ENCODE peak calls at places on chromosomes 7 and 10, in five cellular contexts. E, R, K, A and P are unnamed samples.

GRCh38 chr10:13891542-13892431 is 305.0 kb downstream of the PRPF18 start:
- DNase-seq in E (no peak), R (no peak), K (no peak), A (peak), P (no peak)

GRCh38 chr10:77251297-77252013 is 386.2 kb downstream of the KCNMA1 start:
- DNase-seq in E (no peak), R (no peak), K (no peak), A (no peak), P (peak)

GRCh38 chr7:151249732-151250072 is 1.2 kb upstream of the SMARCD3 start:
- DNase-seq in E (no peak), R (peak), K (peak), A (no peak), P (peak)

GRCh38 chr7:87231715-87232114 is 12.2 kb upstream of the TMEM243 start:
- DNase-seq in E (no peak), R (no peak), K (no peak), A (no peak), P (no peak)

GRCh38 chr7:133582766-133583523 is 330.1 kb downstream of the EXOC4 start:
- DNase-seq in E (no peak), R (no peak), K (no peak), A (no peak), P (peak)

GRCh38 chr10:16909961-16910794 is 93.0 kb upstream of the RSU1 start:
- DNase-seq in E (no peak), R (no peak), K (no peak), A (no peak), P (no peak)

GRCh38 chr10:8365935-8366911 is 311.7 kb downstream of the GATA3 start:
- DNase-seq in E (peak), R (no peak), K (no peak), A (no peak), P (peak)

GRCh38 chr10:72108811-72109618 is 20.7 kb upstream of the SPOCK2 start:
- DNase-seq in E (no peak), R (no peak), K (no peak), A (no peak), P (no peak)

GRCh38 chr10:46084321-46085165 is 38.5 kb upstream of the MSMB start:
- DNase-seq in E (no peak), R (no peak), K (no peak), A (no peak), P (no peak)

GRCh38 chr7:158648787-158649186 is 55.8 kb downstream of the NCAPG2 start:
- DNase-seq in E (no peak), R (no peak), K (no peak), A (no peak), P (no peak)

GRCh38 chr7:115634633-115635032 is 395.9 kb downstream of the TFEC start:
- DNase-seq in E (no peak), R (no peak), K (no peak), A (peak), P (peak)

GRCh38 chr7:2478387-2478760 is 2.2 kb upstream of the GRIFIN start:
- DNase-seq in E (no peak), R (peak), K (peak), A (no peak), P (peak)

GRCh38 chr10:26981232-26981631 is 119.1 kb downstream of the ANKRD26 start:
- DNase-seq in E (no peak), R (no peak), K (no peak), A (no peak), P (no peak)

GRCh38 chr10:101495324-101495925 is 92.6 kb downstream of the POLL start:
- DNase-seq in E (no peak), R (no peak), K (no peak), A (peak), P (peak)

GRCh38 chr10:19845963-19846362 is 29.7 kb downstream of the PLXDC2 start:
- DNase-seq in E (no peak), R (no peak), K (no peak), A (no peak), P (no peak)

GRCh38 chr7:158779061-158779992 is 50.0 kb downstream of the ESYT2 start:
- DNase-seq in E (no peak), R (no peak), K (no peak), A (no peak), P (no peak)

GRCh38 chr7:2553108-2553507 is 2.2 kb downstream of the BRAT1 start:
- DNase-seq in E (no peak), R (no peak), K (no peak), A (no peak), P (peak)